ENCODE peak calls at places on chromosomes 11 and 22, in ten cellular contexts. F is colonic mucosa, I is pancreas, W is cardiac muscle cell, X is tibial nerve, R is Karpas-422, L is mammary epithelial cell, C is neuronal stem cell, T is right lobe of liver, B is mesendoderm. H is an unnamed sample. For H3K4me1, the result is how much of the 10 kb centered on the place peaks cover.

GRCh38 chr11:2652857-2653643 is 46.7 kb downstream of the KCNQ1OT1 start:
- DNase-seq in R (no peak), I (peak), X (no peak), W (peak), B (no peak), C (no peak), T (no peak), F (peak), L (no peak), H (no peak)

GRCh38 chr11:119012629-119013170 is 5.4 kb downstream of the RPS25 start:
- DNase-seq in C (no peak), X (no peak), W (no peak), L (no peak), I (no peak), T (no peak), B (no peak), R (no peak), F (no peak), H (no peak)

GRCh38 chr11:72240461-72241289 is 3.3 kb downstream of the PHOX2A start:
- DNase-seq in C (no peak), I (no peak), T (peak), X (no peak), L (no peak), F (no peak), W (peak), B (peak), R (peak), H (no peak)

GRCh38 chr11:79249341-79249993 is 191.4 kb downstream of the TENM4 start:
- DNase-seq in B (no peak), L (peak), T (no peak), F (no peak), I (no peak), R (no peak), W (no peak), C (no peak), X (no peak), H (no peak)

GRCh38 chr11:13567551-13567950 is 71.8 kb upstream of the PTH start:
- DNase-seq in L (no peak), B (no peak), C (no peak), F (no peak), T (no peak), X (no peak), R (no peak), W (no peak), I (no peak), H (no peak)

GRCh38 chr22:50329236-50329635 is 2.4 kb upstream of the DENND6B start:
- DNase-seq in W (peak), T (no peak), R (no peak), B (no peak), C (no peak), X (no peak), I (no peak), F (no peak), L (peak), H (no peak)

GRCh38 chr11:9099617-9100016 is 8.2 kb upstream of the SCUBE2 start:
- DNase-seq in C (no peak), F (no peak), R (no peak), T (no peak), L (no peak), B (no peak), X (no peak), I (no peak), W (no peak), H (no peak)

GRCh38 chr22:42863349-42863911 is 6.4 kb upstream of the ARFGAP3 start:
- DNase-seq in C (no peak), B (no peak), X (no peak), T (no peak), I (no peak), R (no peak), F (no peak), L (peak), W (peak), H (peak)

GRCh38 chr11:122556605-122557004 is 98.9 kb upstream of the UBASH3B start:
- DNase-seq in T (no peak), I (peak), C (no peak), L (no peak), W (peak), F (no peak), X (no peak), R (no peak), B (peak), H (peak)

GRCh38 chr11:1277936-1278512 is 31.4 kb downstream of the TOLLIP start:
- DNase-seq in T (peak), C (no peak), B (no peak), R (no peak), W (no peak), I (no peak), F (no peak), L (no peak), X (no peak), H (no peak)

GRCh38 chr11:72309074-72309598 is 65.2 kb upstream of the PHOX2A start:
- DNase-seq in B (no peak), L (no peak), C (no peak), I (no peak), X (no peak), F (no peak), R (no peak), W (no peak), T (no peak), H (no peak)

GRCh38 chr22:24848559-24849168 is 42.7 kb downstream of the SGSM1 start:
- DNase-seq in X (no peak), I (peak), W (no peak), T (no peak), C (no peak), B (no peak), L (no peak), R (no peak), F (no peak), H (no peak)

GRCh38 chr11:1546077-1546535 is 26.0 kb downstream of the DUSP8 start:
- DNase-seq in I (no peak), L (no peak), W (no peak), R (no peak), X (no peak), F (peak), B (no peak), C (no peak), T (no peak), H (peak)

GRCh38 chr22:27997538-27997937 is 78.5 kb upstream of the PITPNB start:
- DNase-seq in B (no peak), T (peak), I (no peak), X (no peak), W (no peak), F (no peak), L (no peak), R (no peak), C (no peak), H (no peak)

GRCh38 chr11:18650353-18650752 is 16.2 kb upstream of the SPTY2D1 start:
- DNase-seq in W (no peak), C (no peak), B (no peak), L (no peak), R (no peak), T (no peak), F (no peak), I (no peak), X (no peak), H (no peak)

GRCh38 chr11:113114452-113115027 is 153.3 kb downstream of the NCAM1 start:
- DNase-seq in R (peak), C (peak), T (peak), F (peak), L (peak), W (peak), B (peak), X (no peak), I (peak), H (peak)

GRCh38 chr11:126601136-126601535 is 245.7 kb downstream of the ST3GAL4 start:
- DNase-seq in X (no peak), I (no peak), F (no peak), L (no peak), R (no peak), W (no peak), C (no peak), B (no peak), T (no peak), H (no peak)

GRCh38 chr11:117823294-117823940 is 1.1 kb downstream of the FXYD2 start:
- DNase-seq in F (no peak), C (no peak), B (peak), W (peak), R (no peak), I (peak), L (no peak), T (peak), X (no peak), H (no peak)

GRCh38 chr11:123203471-123203870 is 8.4 kb upstream of the CLMP start:
- DNase-seq in I (no peak), B (no peak), W (no peak), L (no peak), F (no peak), C (no peak), R (no peak), T (no peak), X (no peak), H (no peak)

GRCh38 chr11:65915821-65916251 is 3.0 kb downstream of the C11orf68 start:
- DNase-seq in B (peak), F (peak), T (no peak), L (peak), W (peak), I (no peak), C (no peak), R (no peak), X (peak), H (peak)

GRCh38 chr11:65907878-65908277 is 7.7 kb upstream of the FOSL1 start:
- DNase-seq in T (no peak), I (no peak), R (no peak), F (no peak), C (no peak), B (no peak), L (no peak), X (no peak), W (no peak), H (no peak)

GRCh38 chr11:65912840-65913239 is 6.0 kb downstream of the C11orf68 start:
- DNase-seq in F (no peak), C (no peak), W (no peak), I (no peak), X (no peak), L (peak), B (no peak), R (no peak), T (no peak), H (peak)

GRCh38 chr11:65915101-65915820 is 3.6 kb downstream of the C11orf68 start:
- DNase-seq in X (no peak), W (no peak), L (no peak), I (no peak), B (no peak), T (no peak), R (no peak), C (no peak), F (no peak), H (peak)

DNA sequence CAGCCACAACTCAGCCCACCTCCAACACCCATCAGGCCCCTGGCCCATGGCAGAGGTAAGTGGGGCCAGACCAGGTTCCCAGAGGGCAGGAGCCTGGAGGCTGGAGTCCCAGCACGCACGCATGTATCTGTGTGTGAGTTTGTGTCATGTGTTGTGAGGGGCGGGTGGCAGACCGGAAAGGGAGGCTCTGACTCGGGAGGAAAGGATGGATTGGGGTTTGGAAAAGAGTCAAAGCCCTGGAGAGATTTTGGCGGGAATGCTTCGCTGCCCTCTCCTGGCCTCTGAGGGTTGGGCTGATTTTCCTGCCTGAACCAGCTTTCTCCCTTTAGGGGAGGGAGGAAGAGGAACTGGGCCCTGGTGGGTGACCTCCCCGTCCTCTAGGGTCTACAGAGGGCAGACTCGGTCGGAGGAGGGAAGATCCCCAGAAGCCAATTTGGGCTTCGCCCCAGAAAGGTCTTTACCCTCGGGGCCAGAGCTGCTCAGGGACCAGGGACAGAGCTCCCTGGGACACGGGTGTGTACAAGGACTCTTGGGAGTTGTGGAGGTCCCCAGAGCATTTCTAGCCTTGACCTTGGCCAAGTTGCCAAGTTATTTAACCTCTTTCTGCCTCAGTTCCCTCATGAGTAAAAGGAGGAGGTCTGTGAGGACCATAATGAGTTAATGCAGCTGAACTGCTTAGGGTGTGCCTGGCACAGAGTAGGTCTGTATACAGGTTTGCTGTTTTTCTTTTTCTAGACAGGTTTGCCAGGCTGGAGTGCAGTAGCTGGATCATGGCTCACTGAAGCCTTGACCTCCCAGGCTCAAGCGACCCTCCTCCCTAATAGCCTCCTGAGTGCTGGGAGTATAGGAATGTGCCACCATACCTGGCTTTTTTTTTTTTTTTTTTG is 6.9 kb downstream of the C11orf68 start:
- DNase-seq in L (peak), B (peak), F (peak), W (peak), X (no peak), R (peak), T (no peak), I (no peak), C (no peak), H (peak)
- H3K27ac ChIP-seq in L (peak), B (no peak), F (no peak), W (no peak), X (peak), R (no peak), T (no peak), I (no peak), C (no peak), H (peak)

GRCh38 chr22:38734203-38735100 is 21.3 kb downstream of the SUN2 start:
- DNase-seq in W (no peak), T (peak), X (no peak), R (no peak), B (no peak), C (no peak), L (no peak), F (no peak), I (no peak), H (no peak)
- H3K4me1 ChIP-seq in W (under half), T (half or more), X (under half), R (under half), B (under half), C (under half), L (under half), F (under half), I (under half), H (under half)

GRCh38 chr22:40651057-40651456 is 14.5 kb upstream of the MRTFA start:
- DNase-seq in F (no peak), I (no peak), B (no peak), T (no peak), X (no peak), C (no peak), L (no peak), R (no peak), W (no peak), H (no peak)
- H3K27ac ChIP-seq in F (peak), I (peak), B (no peak), T (peak), X (peak), C (no peak), L (peak), R (peak), W (no peak), H (peak)

DNA sequence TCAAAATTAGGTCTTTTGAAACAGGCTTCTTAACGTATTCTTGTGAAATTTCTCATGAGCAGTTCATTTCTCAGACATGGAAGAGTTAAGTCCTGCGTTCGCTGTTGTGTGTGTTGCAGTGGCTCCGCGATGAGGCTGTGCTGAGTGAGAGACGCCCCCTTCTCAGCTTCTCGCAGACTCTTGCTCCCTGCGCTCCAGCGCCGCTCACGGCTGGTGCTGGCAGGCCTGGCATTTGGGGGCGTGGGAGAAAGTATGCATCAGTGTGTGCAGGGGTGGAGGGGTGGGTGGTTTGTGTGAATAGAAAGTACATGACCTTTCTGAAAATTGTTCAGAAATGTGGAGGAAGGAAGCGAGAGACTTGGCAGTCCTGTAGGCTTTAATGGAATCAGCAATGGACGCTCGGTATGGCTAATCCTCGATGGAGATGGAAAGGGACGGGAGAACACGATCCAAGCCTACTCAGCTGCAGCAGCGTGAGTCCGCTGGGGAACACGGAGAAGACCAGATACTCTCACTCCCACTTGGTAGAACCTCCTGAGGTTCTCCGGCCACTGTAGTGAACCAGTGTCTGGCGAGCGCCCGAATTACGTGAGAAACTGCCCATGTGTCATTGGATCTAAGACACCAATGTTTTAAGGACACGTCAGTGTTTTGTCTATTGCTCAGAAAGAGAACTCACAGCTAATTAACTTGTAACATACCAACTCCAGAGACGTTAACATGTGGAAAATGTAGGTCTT is 5.9 kb downstream of the TAB1 start:
- DNase-seq in R (no peak), C (no peak), L (no peak), W (peak), F (no peak), I (no peak), T (peak), B (no peak), X (no peak), H (no peak)
- H3K4me1 ChIP-seq in R (under half), C (under half), L (under half), W (under half), F (under half), I (under half), T (under half), B (under half), X (under half), H (under half)

DNA sequence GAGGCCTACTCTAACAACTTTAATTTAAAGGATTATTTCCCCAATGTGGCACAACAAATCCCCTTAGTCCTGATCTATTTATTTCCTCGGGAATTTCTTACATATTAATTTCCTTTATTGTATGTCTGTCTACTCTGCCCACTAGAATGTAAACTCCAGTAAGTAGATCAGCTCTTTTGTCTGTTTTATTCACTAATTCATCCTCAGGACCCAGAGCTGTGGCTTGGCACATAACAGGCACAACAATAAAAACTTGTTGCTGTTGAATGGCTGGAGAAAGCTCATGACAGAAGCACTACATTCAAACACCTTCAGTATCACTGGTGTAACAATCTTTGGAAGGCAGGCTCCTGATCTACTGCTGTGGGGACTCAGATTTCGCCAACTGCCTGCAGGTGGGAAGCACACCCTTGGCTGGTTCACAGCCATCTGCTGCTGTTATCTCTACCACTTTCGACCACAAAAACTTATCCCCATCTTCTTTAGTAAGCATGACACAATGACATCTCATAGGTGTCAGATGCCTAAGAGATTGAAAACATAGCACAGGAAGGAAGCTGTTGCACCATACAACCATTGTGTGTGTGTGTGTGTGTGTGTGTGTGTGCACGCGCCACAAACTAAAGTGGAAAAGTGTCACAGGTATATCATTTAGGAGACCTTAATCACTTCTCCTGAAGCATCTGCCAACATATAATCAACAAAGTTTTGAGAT is 11.9 kb downstream of the HIRA start:
- DNase-seq in I (no peak), B (peak), R (no peak), X (no peak), L (peak), W (peak), F (no peak), C (no peak), T (no peak), H (no peak)
- H3K27ac ChIP-seq in I (no peak), B (peak), R (peak), X (no peak), L (no peak), W (peak), F (no peak), C (no peak), T (no peak), H (no peak)

GRCh38 chr11:114399490-114399889 is 821 bp downstream of the C11orf71 start:
- DNase-seq in L (no peak), I (no peak), B (no peak), X (no peak), C (no peak), W (no peak), T (no peak), R (no peak), F (peak), H (no peak)
- H3K4me1 ChIP-seq in L (under half), I (under half), B (under half), X (under half), C (under half), W (under half), T (under half), R (under half), F (under half), H (under half)

DNA sequence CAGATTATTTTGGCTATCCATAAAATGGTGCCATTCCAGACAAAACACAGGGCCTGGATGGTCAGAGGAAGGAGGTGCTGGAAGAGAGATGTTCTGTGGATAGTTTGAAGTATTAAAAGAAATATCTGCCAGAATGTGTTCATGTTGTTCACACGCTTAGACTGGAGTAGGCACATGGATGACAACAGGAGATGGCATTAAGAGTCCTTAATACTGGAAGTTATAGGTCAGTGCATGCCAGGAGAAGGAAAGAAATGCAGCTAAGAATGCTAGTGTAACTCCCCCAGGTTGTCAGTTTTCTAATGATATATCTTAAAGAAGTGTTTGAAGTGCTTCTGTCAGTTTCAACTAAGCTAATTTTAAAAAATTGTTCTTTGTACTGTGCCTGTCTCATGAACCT is 20.2 kb downstream of the KREMEN1 start:
- DNase-seq in X (no peak), T (no peak), L (no peak), B (no peak), F (no peak), I (no peak), R (no peak), C (no peak), W (no peak), H (no peak)
- H3K27ac ChIP-seq in X (no peak), T (no peak), L (no peak), B (no peak), F (no peak), I (no peak), R (no peak), C (no peak), W (no peak), H (no peak)

DNA sequence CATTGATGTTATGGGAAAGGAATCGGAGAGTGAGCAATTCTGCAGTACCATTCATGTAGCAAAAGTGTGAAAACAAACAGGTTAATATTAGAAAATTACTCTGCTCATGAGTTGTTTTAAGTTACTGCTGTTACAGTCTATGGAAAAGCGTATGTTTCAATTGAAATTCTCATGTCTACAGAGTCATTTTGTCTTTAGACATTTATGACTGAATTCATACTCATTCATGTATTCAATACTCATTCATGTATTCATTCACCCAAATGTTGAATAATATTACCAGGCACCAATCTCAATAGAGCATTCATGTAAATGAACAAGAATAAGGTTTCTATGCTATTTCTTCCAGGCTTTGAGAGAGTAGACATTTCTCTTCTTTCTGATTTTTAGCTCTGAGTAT is 8.1 kb downstream of the FLI1 start:
- DNase-seq in F (no peak), R (no peak), I (no peak), B (no peak), X (no peak), W (no peak), T (no peak), L (no peak), C (no peak), H (no peak)
- H3K4me1 ChIP-seq in F (under half), R (under half), I (under half), B (under half), X (under half), W (under half), T (under half), L (under half), C (under half), H (under half)

H was measured in PC-9.